ENCODE peak calls at places on chromosomes 4 and X, in five cellular contexts. O, M, H, K and R are unnamed samples. For H3K9me3, the result is how much of the 10 kb centered on the place peaks cover.

GRCh38 chr4:117971406-117971805 is 62.9 kb upstream of the NDST3 start:
- DNase-seq in H (no peak), O (no peak), K (no peak), M (no peak), R (no peak)

GRCh38 chrX:16466640-16467432 is 183.1 kb upstream of the S100G start:
- DNase-seq in K (no peak), H (no peak), O (no peak), M (no peak), R (no peak)

GRCh38 chrX:74262472-74263209 is 41.3 kb upstream of the ZCCHC13 start:
- DNase-seq in H (no peak), M (no peak), K (no peak), O (no peak), R (no peak)

GRCh38 chr4:188976644-188977115 is 837.4 kb downstream of the TRIML1 start:
- DNase-seq in K (no peak), M (peak), H (no peak), O (no peak), R (no peak)

GRCh38 chr4:17336524-17336941 is 175.4 kb downstream of the QDPR start:
- DNase-seq in O (no peak), H (no peak), K (no peak), M (no peak), R (peak)

GRCh38 chr4:10036926-10037325 is 15.6 kb upstream of the SLC2A9 start:
- DNase-seq in M (no peak), O (no peak), K (no peak), H (no peak), R (no peak)

GRCh38 chrX:65551086-65551485 is 16.5 kb upstream of the LAS1L start:
- DNase-seq in H (no peak), M (no peak), O (no peak), K (no peak), R (no peak)

GRCh38 chrX:53317365-53318069 is 36.1 kb upstream of the IQSEC2 start:
- DNase-seq in K (peak), H (peak), M (peak), O (peak), R (peak)

GRCh38 chr4:126318376-126318775 is 1003.6 kb downstream of the FAT4 start:
- DNase-seq in K (no peak), O (no peak), M (no peak), H (no peak), R (no peak)

GRCh38 chrX:45903781-45904201 is 641.4 kb downstream of the ZNF674 start:
- DNase-seq in K (no peak), O (no peak), H (no peak), M (no peak), R (no peak)

GRCh38 chrX:129449141-129449540 is 74.1 kb downstream of the SMARCA1 start:
- DNase-seq in K (no peak), M (no peak), O (no peak), H (no peak), R (no peak)

GRCh38 chr4:38600575-38600974 is 63.4 kb upstream of the KLF3 start:
- DNase-seq in H (no peak), K (no peak), O (no peak), M (no peak), R (no peak)

GRCh38 chrX:153642313-153642654 is 4.7 kb upstream of the DUSP9 start:
- DNase-seq in K (no peak), O (no peak), M (peak), H (no peak), R (no peak)

GRCh38 chrX:48685416-48685815 is 1.8 kb downstream of the WAS start:
- DNase-seq in K (no peak), M (no peak), H (no peak), O (no peak), R (no peak)

GRCh38 chr4:107823870-107824366 is 814 bp upstream of the SGMS2 start:
- DNase-seq in K (no peak), H (no peak), M (peak), O (no peak), R (no peak)

GRCh38 chr4:27638163-27638915 is 777.7 kb downstream of the STIM2 start:
- DNase-seq in K (no peak), H (no peak), O (no peak), M (peak), R (no peak)

GRCh38 chr4:55397521-55398321 is 2.0 kb downstream of the TMEM165 start:
- DNase-seq in M (no peak), K (no peak), O (no peak), H (no peak), R (no peak)

GRCh38 chr4:156870861-156871260 is 100.7 kb downstream of the PDGFC start:
- DNase-seq in O (no peak), M (no peak), K (no peak), H (no peak), R (no peak)

GRCh38 chr4:95957054-95957453 is 117.2 kb downstream of the PDHA2 start:
- DNase-seq in H (no peak), O (no peak), K (no peak), M (no peak), R (no peak)

GRCh38 chr4:21113496-21114213 is 413.4 kb downstream of the PACRGL start:
- DNase-seq in O (no peak), K (no peak), H (no peak), M (no peak), R (no peak)

GRCh38 chr4:141534985-141535384 is 101.4 kb upstream of the IL15 start:
- DNase-seq in H (no peak), K (no peak), M (no peak), O (no peak), R (no peak)

GRCh38 chrX:28609003-28609402 is 21.8 kb downstream of the IL1RAPL1 start:
- DNase-seq in O (no peak), H (no peak), K (no peak), M (no peak), R (no peak)

GRCh38 chrX:20374866-20375530 is 108.3 kb upstream of the RPS6KA3 start:
- DNase-seq in M (peak), K (no peak), O (no peak), H (no peak), R (no peak)

GRCh38 chr4:134027931-134028330 is 173.7 kb downstream of the PABPC4L start:
- DNase-seq in K (no peak), H (no peak), M (no peak), O (no peak), R (no peak)

GRCh38 chrX:154827194-154827593 is 7.3 kb downstream of the SMIM9 start:
- DNase-seq in H (no peak), O (no peak), M (no peak), K (no peak), R (no peak)

GRCh38 chr4:53055716-53056413 is 193.7 kb downstream of the RASL11B start:
- DNase-seq in O (no peak), M (no peak), K (no peak), H (no peak), R (no peak)

GRCh38 chr4:79297029-79297428 is 28.8 kb downstream of the NAA11 start:
- DNase-seq in M (no peak), O (peak), K (no peak), H (no peak), R (no peak)

GRCh38 chrX:16975233-16975632 is 28.8 kb downstream of the REPS2 start:
- DNase-seq in M (no peak), O (no peak), K (no peak), H (no peak), R (no peak)

GRCh38 chr4:17561195-17561909 is 15.6 kb upstream of the LAP3 start:
- DNase-seq in K (no peak), M (no peak), O (no peak), H (no peak), R (no peak)

GRCh38 chr4:147733614-147734344 is 1.9 kb downstream of the ARHGAP10 start:
- DNase-seq in O (no peak), M (peak), H (no peak), K (peak), R (no peak)

GRCh38 chr4:99863-100262 is 24.4 kb upstream of the ZNF718 start:
- DNase-seq in M (no peak), K (no peak), H (no peak), O (no peak), R (no peak)

GRCh38 chr4:98386-98785 is 25.9 kb upstream of the ZNF718 start:
- DNase-seq in O (no peak), K (no peak), H (no peak), M (no peak), R (no peak)
- H3K9me3 ChIP-seq in O (half or more), K (under half), H (half or more), M (under half), R (under half)

DNA sequence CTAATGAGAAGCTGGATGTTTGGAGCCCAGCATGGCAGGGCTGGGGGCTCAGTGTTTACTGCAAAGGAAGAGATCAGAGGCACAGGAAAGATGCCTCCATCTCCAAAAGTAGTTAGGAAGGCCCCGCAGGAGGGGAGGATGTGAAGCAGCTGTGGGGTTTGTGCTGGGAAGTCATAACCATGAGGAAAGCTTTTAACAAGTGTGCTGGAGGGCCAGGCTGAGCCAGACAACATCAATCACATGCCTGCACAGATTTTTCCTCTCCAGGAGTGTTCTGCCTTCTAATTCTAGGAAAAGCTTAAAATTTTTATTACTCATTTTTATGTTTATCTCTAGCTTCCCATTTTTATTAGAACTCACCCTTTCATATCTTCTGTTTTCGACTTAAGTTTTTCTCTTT is 65.4 kb downstream of the GPR82 start:
- DNase-seq in M (no peak), O (no peak), K (no peak), H (no peak), R (no peak)
- H3K9me3 ChIP-seq in M (under half), O (under half), K (under half), H (under half), R (under half)

GRCh38 chrX:15216280-15216679 is 53.6 kb downstream of the ASB9 start:
- DNase-seq in H (no peak), O (no peak), M (no peak), K (no peak), R (no peak)

GRCh38 chrX:15215366-15215765 is 54.5 kb downstream of the ASB9 start:
- DNase-seq in K (no peak), M (no peak), H (no peak), O (no peak), R (no peak)

DNA sequence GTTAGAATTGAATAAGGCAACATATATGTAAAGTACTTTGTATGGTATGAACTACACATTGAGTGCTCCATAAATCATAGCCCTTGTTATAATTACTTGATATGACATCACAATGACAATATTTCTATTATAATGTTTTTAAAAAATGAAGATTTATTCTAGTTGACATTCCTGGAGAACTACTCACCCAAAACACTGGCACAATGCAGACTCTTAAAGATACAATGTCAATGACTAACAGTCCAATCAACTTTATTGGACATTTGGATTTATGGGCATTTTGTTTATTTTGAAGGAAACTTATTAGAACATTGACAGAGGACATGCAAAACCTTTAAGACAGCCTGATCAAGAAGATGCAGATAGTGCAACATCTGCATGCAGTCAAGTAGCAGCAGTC is 55.3 kb downstream of the ASB9 start:
- DNase-seq in M (no peak), K (no peak), O (no peak), H (no peak), R (no peak)
- H3K9me3 ChIP-seq in M (under half), K (under half), O (under half), H (under half), R (under half)

DNA sequence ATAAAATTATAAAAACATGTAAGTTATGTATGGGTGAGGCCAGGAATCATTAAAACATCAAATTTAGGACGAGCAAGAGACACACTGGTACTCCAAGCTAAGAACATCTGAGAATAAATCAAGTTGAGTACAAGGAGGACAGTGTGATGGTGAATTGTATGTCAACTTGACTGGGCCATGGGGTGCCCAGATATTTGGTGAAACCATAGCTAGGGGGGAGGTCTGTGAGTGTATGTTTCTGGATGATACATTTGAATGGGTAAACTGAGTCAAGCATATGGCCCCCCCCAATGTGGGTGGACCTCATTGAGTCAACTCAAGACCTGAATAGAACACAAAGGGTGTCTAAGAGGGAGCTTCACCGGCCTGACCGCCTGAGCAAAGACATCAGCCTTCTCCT is 115.3 kb upstream of the BCOR start:
- DNase-seq in H (no peak), O (no peak), K (no peak), M (no peak), R (no peak)
- H3K9me3 ChIP-seq in H (under half), O (under half), K (under half), M (under half), R (under half)

GRCh38 chrX:150536455-150537116 is 31.8 kb upstream of the MTM1 start:
- DNase-seq in M (no peak), K (no peak), O (no peak), H (no peak), R (no peak)
- H3K9me3 ChIP-seq in M (under half), K (under half), O (under half), H (under half), R (under half)

GRCh38 chrX:82237328-82237727 is 1035.4 kb downstream of the SH3BGRL start:
- DNase-seq in M (no peak), H (no peak), K (no peak), O (no peak), R (no peak)
- H3K9me3 ChIP-seq in M (under half), H (under half), K (under half), O (under half), R (under half)

DNA sequence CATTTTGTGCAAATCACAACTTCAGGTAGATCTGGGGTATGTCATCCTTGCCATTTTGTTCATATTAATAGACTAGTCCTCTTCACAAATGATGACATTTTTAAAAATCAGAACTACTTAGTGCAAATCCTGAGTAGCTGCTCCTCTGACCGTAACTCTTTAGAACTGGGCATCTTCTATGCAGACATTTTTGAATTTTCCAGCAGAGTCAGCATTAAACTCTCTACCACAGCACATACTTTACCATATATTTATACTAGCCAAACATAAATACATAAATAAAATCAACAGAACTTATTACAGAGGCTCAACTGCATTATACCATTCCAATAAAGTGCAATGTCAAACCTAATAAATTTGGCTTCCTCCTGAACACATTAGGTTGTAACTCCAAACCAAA is 4.5 kb upstream of the SLITRK2 start:
- DNase-seq in H (no peak), K (no peak), M (no peak), O (no peak), R (no peak)
- H3K9me3 ChIP-seq in H (under half), K (under half), M (under half), O (under half), R (under half)

GRCh38 chrX:1767026-1767425 is 152.2 kb downstream of the ASMT start:
- DNase-seq in H (no peak), O (no peak), K (no peak), M (no peak), R (no peak)
- H3K9me3 ChIP-seq in H (under half), O (under half), K (under half), M (under half), R (under half)

GRCh38 chr4:102105983-102106382 is 239.3 kb downstream of the SLC39A8 start:
- DNase-seq in M (no peak), H (no peak), K (no peak), O (no peak), R (no peak)

GRCh38 chr4:102103368-102103767 is 241.9 kb downstream of the SLC39A8 start:
- DNase-seq in M (no peak), H (no peak), O (no peak), K (no peak), R (no peak)

DNA sequence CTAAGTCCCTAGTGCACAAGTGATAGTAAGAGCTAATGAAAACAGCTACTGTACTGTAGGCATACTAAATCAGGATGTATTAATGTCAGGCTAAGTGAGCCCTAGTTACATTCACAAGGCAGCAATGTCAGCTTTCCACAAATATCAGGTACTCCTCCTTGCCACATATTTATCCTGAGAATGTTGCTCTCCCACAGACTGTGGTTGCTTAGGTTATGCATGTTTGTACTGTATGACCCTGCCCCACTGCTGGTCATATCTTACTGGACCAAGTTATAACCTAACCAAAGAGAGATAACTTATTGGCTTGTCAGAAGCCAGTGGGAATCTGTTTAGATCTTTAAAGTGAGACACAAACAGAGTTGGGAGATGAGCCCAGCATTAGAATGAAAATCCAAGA is 241.0 kb downstream of the SLC39A8 start:
- DNase-seq in K (no peak), M (no peak), O (no peak), H (no peak), R (no peak)
- H3K9me3 ChIP-seq in K (under half), M (under half), O (under half), H (under half), R (under half)